ENCODE peak calls at places on chromosomes 5 and 9, in nine cellular contexts. E is A673; R is PC-9; B is pancreas; F is A549; P is WERI-Rb-1; J is GM06990; N is breast epithelium; Q is CD8-positive, alpha-beta T cell. A is an unnamed sample.
A peak's percentile ranks its signal among the peaks of the same experiment; 100 is the strongest.

GRCh38 chr9:126057036-126057435 is 269.6 kb upstream of the MVB12B start:
- DNase-seq in E (no peak), R (no peak), B (no peak), F (no peak), P (no peak), J (no peak), N (no peak), Q (no peak), A (no peak)

GRCh38 chr5:130231786-130232185 is 327.5 kb downstream of the CHSY3 start:
- DNase-seq in E (no peak), R (no peak), B (no peak), F (no peak), P (no peak), J (no peak), N (no peak), Q (no peak), A (no peak)

GRCh38 chr5:150053231-150053626 is 33.1 kb downstream of the CSF1R start:
- DNase-seq in E (peak; percentile 40), R (peak; percentile 36), B (no peak), F (peak; percentile 31), P (no peak), J (no peak), N (no peak), Q (no peak), A (no peak)

GRCh38 chr9:14096182-14096922 is 217.6 kb downstream of the NFIB start:
- DNase-seq in E (peak; percentile 90), R (no peak), B (peak; percentile 39), F (peak; percentile 82), P (peak; percentile 31), J (no peak), N (no peak), Q (no peak), A (no peak)

GRCh38 chr9:127133739-127134167 is 11.3 kb upstream of the ANGPTL2 start:
- DNase-seq in E (no peak), R (no peak), B (no peak), F (no peak), P (no peak), J (no peak), N (peak; percentile 60), Q (no peak), A (no peak)

GRCh38 chr9:34983209-34983608 is 6.3 kb upstream of the DNAJB5 start:
- DNase-seq in E (no peak), R (no peak), B (no peak), F (no peak), P (no peak), J (peak; percentile 39), N (no peak), Q (no peak), A (no peak)

GRCh38 chr5:157952374-157952685 is 93.4 kb upstream of the CLINT1 start:
- DNase-seq in E (no peak), R (no peak), B (no peak), F (no peak), P (no peak), J (no peak), N (no peak), Q (no peak), A (no peak)

GRCh38 chr5:43889238-43889637 is 286.3 kb downstream of the NNT start:
- DNase-seq in E (no peak), R (no peak), B (no peak), F (no peak), P (no peak), J (no peak), N (no peak), Q (no peak), A (no peak)

GRCh38 chr5:68838157-68838718 is 255.6 kb upstream of the SLC30A5 start:
- DNase-seq in E (no peak), R (no peak), B (no peak), F (no peak), P (no peak), J (no peak), N (peak; percentile 29), Q (no peak), A (no peak)

GRCh38 chr5:7078090-7078489 is 317.8 kb upstream of the ADCY2 start:
- DNase-seq in E (no peak), R (no peak), B (no peak), F (no peak), P (no peak), J (no peak), N (no peak), Q (no peak), A (no peak)

GRCh38 chr5:180137401-180138213 is 66.0 kb upstream of the RNF130 start:
- DNase-seq in E (no peak), R (no peak), B (no peak), F (no peak), P (no peak), J (no peak), N (no peak), Q (no peak), A (no peak)

GRCh38 chr9:37745970-37746369 is 7.6 kb upstream of the TRMT10B start:
- DNase-seq in E (no peak), R (no peak), B (no peak), F (no peak), P (no peak), J (no peak), N (no peak), Q (no peak), A (no peak)

GRCh38 chr5:157248771-157249475 is 17.0 kb upstream of the CYFIP2 start:
- DNase-seq in E (no peak), R (no peak), B (no peak), F (no peak), P (no peak), J (no peak), N (no peak), Q (no peak), A (no peak)

GRCh38 chr5:4553968-4554367 is 586.2 kb upstream of the ADAMTS16 start:
- DNase-seq in E (no peak), R (no peak), B (no peak), F (no peak), P (no peak), J (no peak), N (no peak), Q (no peak), A (no peak)

DNA sequence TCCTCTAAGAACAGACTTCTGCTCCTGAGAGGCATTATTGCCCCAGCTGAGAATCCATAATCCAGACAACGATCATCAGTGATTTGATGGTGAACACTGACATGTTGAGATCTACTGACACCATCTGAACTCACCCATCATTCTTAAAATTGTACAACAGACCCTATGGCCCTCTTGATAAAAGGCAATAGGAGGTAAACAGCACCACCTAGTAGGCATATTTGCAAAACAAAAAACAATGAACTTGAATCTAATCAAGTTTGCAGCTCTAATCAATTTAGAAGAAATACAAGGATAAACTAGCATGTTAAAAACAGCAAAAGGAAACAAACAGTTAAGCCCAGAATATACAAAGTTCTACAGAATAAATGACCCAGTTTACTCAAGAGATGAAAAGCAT is 89.6 kb downstream of the SFXN1 start:
- DNase-seq in E (no peak), R (no peak), B (no peak), F (no peak), P (no peak), J (no peak), N (no peak), Q (no peak), A (no peak)
- TF ChIP-seq CTCF in E (peak; percentile 28), R (no peak), B (no peak), F (peak; percentile 20), P (no peak), J (peak; percentile 3), N (no peak), Q (no peak), A (peak; percentile 40)

GRCh38 chr5:137502632-137503031 is 3.5 kb upstream of the SPOCK1 start:
- DNase-seq in E (no peak), R (no peak), B (no peak), F (no peak), P (no peak), J (no peak), N (no peak), Q (no peak), A (no peak)
- TF ChIP-seq CTCF in E (no peak), R (no peak), B (no peak), F (no peak), P (no peak), J (no peak), N (no peak), Q (no peak), A (no peak)

DNA sequence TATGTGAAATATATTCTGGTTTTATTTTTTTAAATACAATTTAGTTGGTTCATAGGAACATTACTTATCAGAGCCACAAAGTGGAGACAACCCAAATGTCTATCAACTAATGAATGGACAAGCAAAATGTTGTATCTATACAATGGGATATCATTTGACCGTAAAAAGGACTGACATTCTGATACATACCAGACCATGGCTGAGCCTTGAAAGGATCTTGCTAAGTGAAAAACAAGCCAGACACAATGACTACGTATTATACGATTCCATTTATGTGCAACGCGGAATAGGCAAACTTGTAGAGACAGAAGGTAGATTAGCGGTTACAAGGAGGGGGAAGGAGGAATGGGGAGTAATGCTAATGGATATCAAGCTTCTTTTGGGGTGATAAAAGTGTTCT is 621.7 kb downstream of the BNC2 start:
- DNase-seq in E (no peak), R (no peak), B (no peak), F (no peak), P (no peak), J (no peak), N (no peak), Q (no peak), A (no peak)
- TF ChIP-seq CTCF in E (no peak), R (no peak), B (no peak), F (no peak), P (no peak), J (no peak), N (no peak), Q (no peak), A (no peak)

DNA sequence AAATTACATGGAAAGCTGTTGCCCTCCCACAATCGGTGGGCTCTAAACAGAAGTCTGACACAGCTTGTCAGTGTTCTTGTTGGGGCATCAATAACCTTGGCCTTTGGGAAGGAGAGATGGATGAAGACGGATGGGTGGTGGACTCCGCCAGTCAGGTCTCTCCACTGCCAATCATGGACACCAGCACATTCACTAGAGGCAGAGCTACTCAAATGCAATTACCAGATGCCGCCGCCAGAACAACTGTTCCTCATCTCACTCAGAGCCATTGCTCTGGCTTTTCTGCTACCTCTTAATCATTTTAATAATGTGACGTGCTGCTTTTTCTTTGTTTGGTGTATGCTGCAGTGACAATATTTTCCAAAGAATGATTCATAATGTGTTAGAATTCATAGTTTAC is 27.9 kb upstream of the SEMA5A start:
- DNase-seq in E (no peak), R (no peak), B (no peak), F (no peak), P (no peak), J (no peak), N (no peak), Q (no peak), A (no peak)
- TF ChIP-seq CTCF in E (no peak), R (no peak), B (no peak), F (no peak), P (no peak), J (no peak), N (no peak), Q (no peak), A (no peak)

DNA sequence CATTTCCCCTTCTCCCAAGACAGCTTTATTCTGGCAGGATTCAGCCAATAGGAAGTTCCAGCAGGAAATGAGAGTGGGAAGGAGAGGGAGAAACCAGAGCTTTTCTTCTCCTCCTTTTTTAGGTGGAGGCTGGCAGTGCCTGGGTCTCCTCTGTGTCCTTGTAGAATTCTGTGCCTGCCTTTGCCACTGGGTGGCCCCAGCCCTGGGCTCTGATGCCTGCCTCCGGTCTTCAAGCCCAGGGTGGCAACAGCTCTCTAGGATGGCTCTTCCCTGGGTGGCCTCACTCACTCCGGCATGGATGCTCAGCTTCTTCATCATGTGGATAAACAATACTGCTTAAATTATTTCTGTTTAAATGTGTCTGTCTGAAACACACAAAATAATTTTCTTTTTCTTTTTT is 694.8 kb downstream of the SEMA5A start:
- DNase-seq in E (no peak), R (no peak), B (no peak), F (no peak), P (no peak), J (no peak), N (no peak), Q (no peak), A (no peak)
- TF ChIP-seq CTCF in E (no peak), R (peak; percentile 37), B (no peak), F (no peak), P (peak; percentile 18), J (no peak), N (no peak), Q (no peak), A (no peak)

A was measured in D721Med.